ENCODE peak calls at places on chromosomes 3 and 15, in four cellular contexts. P is neuronal stem cell, U is left lung, T is HCT116. W is an unnamed sample.

GRCh38 chr3:190326930-190327329 is 4.7 kb upstream of the CLDN1 start:
- DNase-seq in P (no peak), U (no peak), T (no peak), W (no peak)

GRCh38 chr3:168241156-168241555 is 145.4 kb upstream of the GOLIM4 start:
- DNase-seq in P (no peak), U (no peak), T (no peak), W (no peak)

GRCh38 chr3:32239638-32240550 is 1.4 kb downstream of the CMTM8 start:
- DNase-seq in P (peak; percentile 14), U (no peak), T (peak; percentile 43), W (no peak)

GRCh38 chr3:175149675-175150074 is 290.5 kb downstream of the NAALADL2 start:
- DNase-seq in P (no peak), U (no peak), T (no peak), W (peak; percentile 62)

GRCh38 chr15:37793851-37794250 is 140.6 kb upstream of the TMCO5A start:
- DNase-seq in P (no peak), U (no peak), T (no peak), W (no peak)

GRCh38 chr3:64049136-64049535 is 25.8 kb upstream of the PSMD6 start:
- DNase-seq in P (no peak), U (no peak), T (no peak), W (no peak)

GRCh38 chr3:197456271-197457091 is 99.3 kb downstream of the BDH1 start:
- DNase-seq in P (peak; percentile 53), U (peak; percentile 87), T (peak; percentile 54), W (no peak)

GRCh38 chr15:78399081-78399480 is 38.9 kb upstream of the IREB2 start:
- DNase-seq in P (no peak), U (no peak), T (no peak), W (no peak)

GRCh38 chr3:39294446-39295183 is 14.8 kb upstream of the CX3CR1 start:
- DNase-seq in P (no peak), U (no peak), T (no peak), W (no peak)

GRCh38 chr3:138038725-138039462 is 28.9 kb downstream of the CLDN18 start:
- DNase-seq in P (no peak), U (peak; percentile 70), T (no peak), W (no peak)

GRCh38 chr3:66803206-66803605 is 194.9 kb upstream of the KBTBD8 start:
- DNase-seq in P (no peak), U (no peak), T (no peak), W (no peak)

GRCh38 chr3:72127843-72128242 is 342.9 kb upstream of the PROK2 start:
- DNase-seq in P (no peak), U (no peak), T (no peak), W (no peak)

GRCh38 chr3:30707825-30708224 is 101.4 kb downstream of the TGFBR2 start:
- DNase-seq in P (no peak), U (no peak), T (no peak), W (no peak)

GRCh38 chr3:132974086-132974485 is 64.1 kb upstream of the TMEM108 start:
- DNase-seq in P (no peak), U (no peak), T (no peak), W (no peak)

GRCh38 chr3:132966374-132966773 is 71.8 kb upstream of the TMEM108 start:
- DNase-seq in P (no peak), U (no peak), T (no peak), W (no peak)

GRCh38 chr3:132973441-132973840 is 64.8 kb upstream of the TMEM108 start:
- DNase-seq in P (no peak), U (no peak), T (no peak), W (no peak)

DNA sequence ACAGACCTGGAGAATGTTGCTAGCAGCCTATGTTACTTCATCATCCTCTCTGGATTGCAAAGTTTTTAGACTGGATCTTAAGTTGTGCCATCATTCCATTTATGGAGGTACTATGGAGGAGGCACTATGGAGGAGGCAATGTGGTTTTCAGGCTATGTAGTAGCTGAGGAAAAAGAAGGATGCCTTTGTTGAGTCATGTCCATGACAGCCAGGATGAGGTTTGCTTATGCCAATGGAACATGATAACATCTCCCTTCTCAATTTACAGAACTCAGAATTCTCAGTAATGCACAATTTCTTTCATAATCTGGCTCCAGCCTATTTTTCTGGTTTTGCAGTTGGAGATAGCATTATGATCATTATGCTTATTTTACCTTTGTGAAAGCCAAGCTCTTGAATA is 65.9 kb upstream of the TMEM108 start:
- DNase-seq in P (no peak), U (no peak), T (no peak), W (no peak)
- H3K4me1 ChIP-seq in P (no peaks in the 10 kb centered on the region), U (no peaks in the 10 kb centered on the region), T (no peaks in the 10 kb centered on the region), W (no peaks in the 10 kb centered on the region)

DNA sequence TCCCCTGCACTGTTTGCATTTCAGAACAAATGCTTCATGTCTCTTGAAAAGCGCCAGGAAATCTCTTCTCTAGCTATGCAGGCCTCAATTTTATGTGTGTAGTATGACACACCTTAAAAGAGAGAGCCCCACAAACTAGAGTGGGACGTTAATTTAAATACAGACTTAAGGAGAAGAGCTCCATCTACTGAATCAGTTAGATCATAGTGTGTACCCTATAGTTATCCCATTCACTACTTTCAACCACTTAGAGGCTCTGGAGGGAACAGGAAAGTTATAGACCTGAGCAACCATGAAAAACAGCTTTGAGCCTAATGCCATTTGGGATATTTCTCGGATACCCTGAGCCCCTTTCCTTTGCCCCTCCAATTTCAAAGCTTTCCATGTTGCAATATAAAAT is 153.7 kb downstream of the TIGIT start:
- DNase-seq in P (no peak), U (no peak), T (no peak), W (no peak)
- H3K4me1 ChIP-seq in P (peaks cover 30% of the 10 kb centered on the region), U (peaks cover 19% of the 10 kb centered on the region), T (peaks cover 6% of the 10 kb centered on the region), W (peaks cover 5% of the 10 kb centered on the region)

DNA sequence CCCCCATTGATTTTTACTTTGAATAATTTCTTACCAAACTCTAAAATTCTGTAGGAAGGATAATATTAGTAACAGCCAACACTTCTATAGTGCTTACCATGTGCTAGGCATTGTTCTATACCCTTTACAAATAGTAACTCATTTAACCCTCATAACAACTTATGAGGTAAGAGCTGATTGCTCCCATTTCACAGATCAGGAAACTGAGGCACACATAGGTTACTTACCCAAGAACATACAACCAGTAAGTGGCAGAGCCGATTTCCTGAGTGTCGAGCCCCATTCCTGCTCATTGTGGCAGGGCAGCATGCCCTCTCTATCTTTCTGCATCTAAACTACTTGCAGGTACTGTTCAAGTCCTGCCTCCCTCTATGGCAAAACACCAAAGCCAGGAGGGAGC is 9.0 kb downstream of the CCDC32 start:
- DNase-seq in P (no peak), U (no peak), T (no peak), W (no peak)
- H3K4me1 ChIP-seq in P (peaks cover 9% of the 10 kb centered on the region), U (peaks cover 6% of the 10 kb centered on the region), T (no peaks in the 10 kb centered on the region), W (peaks cover 68% of the 10 kb centered on the region)

GRCh38 chr15:67781061-67781460 is 44.2 kb upstream of the SKOR1 start:
- DNase-seq in P (no peak), U (no peak), T (no peak), W (no peak)

GRCh38 chr15:67782592-67782991 is 42.7 kb upstream of the SKOR1 start:
- DNase-seq in P (peak; percentile 21), U (no peak), T (no peak), W (no peak)

GRCh38 chr15:67783303-67783702 is 42.0 kb upstream of the SKOR1 start:
- DNase-seq in P (no peak), U (no peak), T (no peak), W (peak; percentile 87)

GRCh38 chr15:67784057-67784781 is 41.1 kb upstream of the SKOR1 start:
- DNase-seq in P (no peak), U (no peak), T (no peak), W (peak; percentile 82)

DNA sequence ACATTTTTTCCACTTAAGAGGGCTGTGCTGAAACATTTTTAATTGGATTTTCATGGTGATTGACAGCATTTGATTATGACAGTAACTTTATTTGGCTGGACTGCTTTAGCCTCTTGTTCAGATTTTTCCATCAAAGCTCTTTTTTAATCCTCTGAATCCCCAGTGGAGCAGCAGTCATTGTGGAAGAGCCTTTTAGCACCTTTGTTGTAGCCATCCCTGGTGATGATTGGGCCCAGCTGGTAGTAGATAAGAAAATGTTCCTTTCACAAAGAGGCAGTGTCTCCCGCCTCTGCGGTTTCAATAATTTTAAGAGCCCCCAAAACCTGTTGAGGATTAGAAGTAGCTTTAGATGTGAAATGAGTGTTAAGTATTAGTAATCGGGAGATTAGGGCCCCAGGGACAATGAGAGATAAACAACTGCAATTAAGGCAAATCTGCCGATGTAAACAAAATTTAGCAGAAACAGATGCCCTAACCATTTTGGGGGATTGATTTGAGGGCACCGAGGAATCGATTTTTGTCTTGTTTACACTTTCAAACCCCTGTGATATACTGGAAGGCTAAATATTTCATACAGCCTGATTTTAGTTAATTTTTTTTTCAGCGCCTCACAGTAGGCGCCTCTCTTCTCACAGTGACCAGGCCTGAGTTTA is 43.3 kb upstream of the SKOR1 start:
- DNase-seq in P (peak; percentile 36), U (no peak), T (no peak), W (no peak)
- H3K4me1 ChIP-seq in P (peaks cover 18% of the 10 kb centered on the region), U (no peaks in the 10 kb centered on the region), T (no peaks in the 10 kb centered on the region), W (peaks cover 33% of the 10 kb centered on the region)

GRCh38 chr3:128573160-128573559 is 77.5 kb downstream of the RPN1 start:
- DNase-seq in P (no peak), U (no peak), T (no peak), W (no peak)

GRCh38 chr3:128572644-128573105 is 77.9 kb downstream of the RPN1 start:
- DNase-seq in P (no peak), U (no peak), T (peak; percentile 33), W (peak; percentile 27)

GRCh38 chr3:128575777-128576176 is 74.8 kb downstream of the RPN1 start:
- DNase-seq in P (no peak), U (no peak), T (no peak), W (no peak)

GRCh38 chr3:128572013-128572412 is 78.6 kb downstream of the RPN1 start:
- DNase-seq in P (no peak), U (no peak), T (no peak), W (no peak)

GRCh38 chr3:128573707-128574162 is 76.9 kb downstream of the RPN1 start:
- DNase-seq in P (no peak), U (no peak), T (no peak), W (no peak)
- H3K4me1 ChIP-seq in P (peaks cover 14% of the 10 kb centered on the region), U (peaks cover 18% of the 10 kb centered on the region), T (no peaks in the 10 kb centered on the region), W (peaks cover 6% of the 10 kb centered on the region)

DNA sequence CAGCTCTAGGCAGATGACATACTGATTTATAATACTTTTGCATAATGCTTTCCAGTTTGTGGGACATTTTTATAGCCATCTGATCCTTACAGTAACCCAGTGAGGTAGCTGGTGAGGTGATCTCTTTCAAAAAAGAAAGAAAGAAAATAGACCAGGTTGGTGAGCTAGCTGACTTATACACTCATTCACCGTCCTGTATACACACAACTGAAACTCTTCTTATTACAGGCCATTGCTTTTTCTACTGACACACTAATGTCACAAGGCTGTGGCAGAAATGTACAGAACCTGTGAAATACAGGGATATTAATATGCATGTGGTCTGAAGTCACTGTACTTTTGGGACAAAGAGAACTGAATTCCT is 150.2 kb upstream of the BHLHE40 start:
- DNase-seq in P (no peak), U (no peak), T (no peak), W (no peak)
- H3K4me1 ChIP-seq in P (peaks cover 5% of the 10 kb centered on the region), U (peaks cover 95% of the 10 kb centered on the region), T (peaks cover 20% of the 10 kb centered on the region), W (peaks cover 33% of the 10 kb centered on the region)

GRCh38 chr3:50644556-50644955 is 27.6 kb downstream of the MAPKAPK3 start:
- DNase-seq in P (no peak), U (no peak), T (no peak), W (no peak)
- H3K4me1 ChIP-seq in P (peaks cover 16% of the 10 kb centered on the region), U (no peaks in the 10 kb centered on the region), T (no peaks in the 10 kb centered on the region), W (no peaks in the 10 kb centered on the region)